ENCODE peak calls at places on chromosomes 1 and 21, in four cellular contexts. J is A549, Y is K562, T is HCT116. I is an unnamed sample.
A peak's percentile ranks its signal among the peaks of the same experiment; 100 is the strongest.

GRCh38 chr1:8241417-8242014 is 76.4 kb upstream of the SLC45A1 start:
- DNase-seq in J (peak; percentile 39), T (no peak), Y (no peak), I (peak; percentile 80)

GRCh38 chr1:20192364-20192763 is 6.0 kb upstream of the PLA2G2C start:
- DNase-seq in Y (no peak), J (no peak), T (no peak), I (no peak)

GRCh38 chr1:235739124-235739523 is 89.5 kb upstream of the GNG4 start:
- DNase-seq in Y (no peak), J (peak; percentile 17), T (no peak), I (peak; percentile 25)

GRCh38 chr1:55781944-55782482 is 566.8 kb upstream of the USP24 start:
- DNase-seq in T (peak; percentile 32), Y (no peak), J (peak; percentile 3), I (no peak)

GRCh38 chr1:178530037-178530402 is 17.1 kb downstream of the TEX35 start:
- DNase-seq in J (peak; percentile 36), Y (no peak), T (peak; percentile 76), I (peak; percentile 59)

GRCh38 chr1:244796719-244797406 is 38.6 kb upstream of the COX20 start:
- DNase-seq in Y (peak; percentile 80), J (peak; percentile 67), T (peak; percentile 35), I (peak; percentile 51)

GRCh38 chr1:11728126-11728806 is 7.7 kb upstream of the AGTRAP start:
- DNase-seq in J (no peak), Y (no peak), T (no peak), I (no peak)

GRCh38 chr21:38628426-38628825 is 130.1 kb upstream of the ERG start:
- DNase-seq in Y (no peak), T (no peak), J (no peak), I (peak; percentile 2)

GRCh38 chr1:4597020-4597419 is 57.4 kb upstream of the AJAP1 start:
- DNase-seq in Y (no peak), T (no peak), J (no peak), I (no peak)

GRCh38 chr1:85025940-85026339 is 22.4 kb downstream of the MCOLN3 start:
- DNase-seq in T (no peak), J (no peak), Y (no peak), I (no peak)
- TF ChIP-seq REST in T (no peak), J (no peak), Y (no peak), I (no peak)

DNA sequence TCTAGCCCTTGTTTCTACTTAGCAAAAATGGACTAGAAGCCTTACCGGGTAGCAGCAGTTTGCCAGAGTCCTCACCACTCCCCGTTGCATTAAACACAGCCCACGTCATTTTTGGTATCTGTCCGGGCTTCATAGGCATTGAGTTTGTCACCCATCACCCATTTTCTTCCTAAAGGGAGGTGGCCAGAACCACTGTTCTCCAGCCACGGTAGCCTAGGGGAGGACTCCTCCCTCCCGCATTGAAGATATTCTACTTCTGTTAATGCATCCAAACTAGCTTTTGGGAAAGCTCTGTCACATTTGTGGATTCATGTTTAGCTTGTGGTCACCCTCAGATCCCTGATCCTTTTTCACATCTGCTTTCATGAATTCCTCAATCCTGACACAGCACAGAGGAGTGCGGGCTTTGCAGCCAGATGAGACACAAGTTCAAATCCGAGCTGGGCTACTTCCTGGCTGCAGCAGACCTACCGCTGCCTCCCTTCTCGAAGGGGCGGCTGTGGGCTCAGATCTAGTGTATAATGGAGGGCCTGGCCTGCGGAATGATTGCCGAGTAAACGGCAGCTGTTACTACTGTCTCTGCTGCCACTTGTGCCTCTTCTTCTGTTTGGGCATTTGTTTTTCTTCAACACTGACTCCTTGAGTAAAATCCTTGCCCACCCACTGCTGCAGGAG is 63.2 kb upstream of the EFHD2 start:
- DNase-seq in J (no peak), Y (peak; percentile 28), T (no peak), I (no peak)
- TF ChIP-seq CEBPB in J (no peak), Y (no peak), T (no peak), I (no peak)

GRCh38 chr1:65067491-65068201 is 80.4 kb upstream of the AK4 start:
- DNase-seq in J (peak; percentile 69), T (peak; percentile 46), Y (peak; percentile 75), I (peak; percentile 29)
- TF ChIP-seq REST in J (no peak), T (no peak), Y (peak; percentile 33), I (no peak)

DNA sequence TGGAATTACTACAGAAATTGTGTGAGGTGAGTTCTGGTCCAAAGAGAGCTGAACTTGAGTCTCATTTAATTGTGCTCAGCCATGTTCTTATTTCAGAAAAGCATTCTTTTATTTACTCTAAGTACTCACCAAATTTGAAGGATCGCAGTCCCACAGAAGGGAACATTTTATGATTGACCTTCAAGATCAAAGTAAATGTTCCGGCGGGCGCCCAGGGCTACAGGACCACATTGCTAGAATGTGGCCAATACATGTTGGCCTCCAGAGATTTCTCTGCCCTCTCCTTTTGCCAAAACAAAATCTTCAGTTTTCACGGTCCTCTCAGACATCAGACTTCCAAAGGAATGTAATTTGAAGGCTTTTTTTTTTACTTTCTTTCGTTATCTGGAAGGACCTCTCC is 237.8 kb downstream of the FMN2 start:
- DNase-seq in Y (no peak), J (no peak), T (no peak), I (no peak)
- TF ChIP-seq CEBPB in Y (no peak), J (no peak), T (no peak), I (no peak)